ENCODE peak calls at places on chromosomes 12 and 14, in six cellular contexts. Q is neural crest cell, L is cardiac muscle cell, E is endodermal cell, S is choroid plexus epithelial cell, O is BJ. D is an unnamed sample.
A peak's percentile ranks its signal among the peaks of the same experiment; 100 is the strongest.

GRCh38 chr14:38261620-38262019 is 5.7 kb upstream of the CLEC14A start:
- DNase-seq in Q (no peak), L (no peak), E (no peak), S (no peak), O (no peak), D (no peak)

GRCh38 chr12:14849664-14850063 is 6.3 kb upstream of the ART4 start:
- DNase-seq in Q (no peak), L (no peak), E (no peak), S (peak; percentile 52), O (peak; percentile 96), D (no peak)

GRCh38 chr14:78153069-78153351 is 17.2 kb upstream of the NRXN3 start:
- DNase-seq in Q (no peak), L (no peak), E (no peak), S (peak; percentile 50), O (no peak), D (no peak)

GRCh38 chr14:64503184-64503433 is 529 bp downstream of the ZBTB25 start:
- DNase-seq in Q (no peak), L (peak; percentile 29), E (no peak), S (no peak), O (no peak), D (no peak)

GRCh38 chr12:57112492-57113294 is 1.5 kb upstream of the STAT6 start:
- DNase-seq in Q (no peak), L (no peak), E (no peak), S (no peak), O (no peak), D (no peak)

GRCh38 chr12:6500466-6500865 is 6.6 kb downstream of the NCAPD2 start:
- DNase-seq in Q (no peak), L (no peak), E (no peak), S (no peak), O (no peak), D (no peak)

GRCh38 chr12:75855360-75855759 is 176.2 kb downstream of the PHLDA1 start:
- DNase-seq in Q (no peak), L (no peak), E (no peak), S (no peak), O (no peak), D (no peak)

GRCh38 chr14:65423986-65424385 is 11.5 kb downstream of the FUT8 start:
- DNase-seq in Q (no peak), L (no peak), E (no peak), S (no peak), O (no peak), D (no peak)

GRCh38 chr12:31035226-31035625 is 38.4 kb upstream of the DDX11 start:
- DNase-seq in Q (no peak), L (no peak), E (peak; percentile 41), S (no peak), O (no peak), D (no peak)

GRCh38 chr12:25800101-25800500 is 158.4 kb upstream of the RASSF8 start:
- DNase-seq in Q (no peak), L (no peak), E (no peak), S (peak; percentile 59), O (no peak), D (no peak)

GRCh38 chr12:55816876-55817351 is 610 bp downstream of the SARNP start:
- DNase-seq in Q (no peak), L (peak; percentile 25), E (no peak), S (peak; percentile 48), O (no peak), D (no peak)

GRCh38 chr12:109538191-109538863 is 35.0 kb downstream of the MMAB start:
- DNase-seq in Q (no peak), L (peak; percentile 46), E (no peak), S (no peak), O (no peak), D (no peak)

GRCh38 chr14:101521306-101521935 is 39.9 kb upstream of the DIO3 start:
- DNase-seq in Q (no peak), L (no peak), E (no peak), S (no peak), O (no peak), D (no peak)

GRCh38 chr12:11823043-11823442 is 173.6 kb downstream of the ETV6 start:
- DNase-seq in Q (no peak), L (no peak), E (no peak), S (peak; percentile 91), O (peak; percentile 40), D (no peak)

GRCh38 chr14:83548061-83548839 is 1981.7 kb upstream of the FLRT2 start:
- DNase-seq in Q (no peak), L (peak; percentile 37), E (no peak), S (peak; percentile 95), O (no peak), D (no peak)

GRCh38 chr12:55722948-55723347 is 2.8 kb downstream of the RDH5 start:
- DNase-seq in Q (no peak), L (no peak), E (no peak), S (no peak), O (no peak), D (no peak)

GRCh38 chr12:64265839-64266238 is 43.7 kb upstream of the KICS2 start:
- DNase-seq in Q (no peak), L (no peak), E (no peak), S (no peak), O (no peak), D (no peak)

GRCh38 chr12:19200261-19200660 is 70.7 kb downstream of the PLEKHA5 start:
- DNase-seq in Q (no peak), L (no peak), E (no peak), S (no peak), O (no peak), D (no peak)

GRCh38 chr14:34322940-34323418 is 139.1 kb downstream of the SPTSSA start:
- DNase-seq in Q (peak; percentile 77), L (peak; percentile 61), E (peak; percentile 84), S (peak; percentile 75), O (no peak), D (peak; percentile 81)

GRCh38 chr12:29533815-29534489 is 36.5 kb upstream of the OVCH1 start:
- DNase-seq in Q (no peak), L (no peak), E (no peak), S (no peak), O (no peak), D (no peak)

DNA sequence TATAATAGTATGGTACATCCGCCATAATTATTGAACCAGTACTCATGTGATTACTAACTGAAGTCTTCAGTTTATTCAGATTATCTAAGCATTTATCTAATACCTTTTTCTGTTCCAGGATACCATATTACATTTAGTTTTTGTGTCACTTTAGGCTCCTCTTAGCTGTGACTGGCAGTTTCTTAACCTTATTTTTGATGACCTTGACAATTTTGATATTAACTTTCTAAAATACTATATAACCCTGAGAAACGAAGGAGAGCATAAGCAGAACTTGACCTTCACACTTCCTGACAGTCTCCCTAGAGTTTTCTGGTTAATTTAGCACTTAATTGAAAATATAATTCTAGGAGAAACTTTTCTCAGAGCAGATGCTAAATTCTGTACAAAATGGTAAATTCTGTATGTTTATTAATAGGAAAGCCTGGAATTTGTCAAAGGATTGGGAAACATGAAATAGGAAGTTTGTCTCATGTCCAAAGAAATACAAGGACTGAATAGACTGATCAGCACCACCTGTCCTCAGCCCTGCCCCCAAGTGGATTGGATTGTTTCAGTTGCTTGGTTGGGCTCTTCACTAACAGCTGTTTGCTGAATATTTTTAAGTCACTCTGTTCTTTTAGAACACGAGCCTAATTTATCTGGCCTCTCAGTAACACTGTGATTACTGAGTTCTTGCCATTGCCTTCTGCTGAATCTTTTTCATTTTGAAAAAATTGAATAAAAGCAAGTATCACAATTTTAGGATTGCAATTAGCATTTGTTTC is 6.0 kb downstream of the BICDL1 start:
- DNase-seq in Q (no peak), L (no peak), E (no peak), S (no peak), O (no peak), D (no peak)
- TF ChIP-seq CTCF in Q (no peak), L (no peak), E (peak; percentile 19), S (no peak), O (no peak), D (no peak)

DNA sequence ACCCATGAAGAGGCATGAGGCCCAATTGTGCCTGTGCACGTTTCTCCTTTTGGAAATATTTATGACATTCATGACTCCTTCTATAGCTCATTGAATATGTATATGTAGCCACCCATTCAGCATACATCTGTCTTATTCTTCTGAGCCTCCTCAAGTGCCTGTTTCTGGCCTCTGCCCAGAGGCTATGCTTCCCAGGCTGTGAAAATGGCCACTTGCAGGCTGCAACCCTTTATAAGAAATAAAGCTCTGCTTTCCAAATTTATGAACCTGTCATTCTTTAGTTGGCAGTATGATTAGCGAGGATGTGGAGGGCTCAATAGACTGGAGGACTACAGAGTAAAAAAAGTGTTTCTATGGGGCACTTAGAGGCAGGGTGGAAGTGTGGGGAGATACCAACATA is 35.3 kb downstream of the TSPAN19 start:
- DNase-seq in Q (no peak), L (no peak), E (no peak), S (no peak), O (no peak), D (no peak)
- TF ChIP-seq CTCF in Q (no peak), L (no peak), E (no peak), S (no peak), O (no peak), D (no peak)

GRCh38 chr14:54906075-54906474 is 3.4 kb upstream of the GCH1 start:
- DNase-seq in Q (no peak), L (no peak), E (no peak), S (no peak), O (no peak), D (no peak)

GRCh38 chr14:54902143-54902520 is 494 bp downstream of the GCH1 start:
- DNase-seq in Q (peak; percentile 46), L (peak; percentile 68), E (peak; percentile 91), S (peak; percentile 52), O (no peak), D (peak; percentile 64)

GRCh38 chr14:54901380-54902142 is 1.1 kb downstream of the GCH1 start:
- DNase-seq in Q (no peak), L (no peak), E (no peak), S (peak; percentile 26), O (no peak), D (no peak)

GRCh38 chr14:54908230-54908629 is 5.6 kb upstream of the GCH1 start:
- DNase-seq in Q (no peak), L (no peak), E (no peak), S (no peak), O (no peak), D (no peak)

DNA sequence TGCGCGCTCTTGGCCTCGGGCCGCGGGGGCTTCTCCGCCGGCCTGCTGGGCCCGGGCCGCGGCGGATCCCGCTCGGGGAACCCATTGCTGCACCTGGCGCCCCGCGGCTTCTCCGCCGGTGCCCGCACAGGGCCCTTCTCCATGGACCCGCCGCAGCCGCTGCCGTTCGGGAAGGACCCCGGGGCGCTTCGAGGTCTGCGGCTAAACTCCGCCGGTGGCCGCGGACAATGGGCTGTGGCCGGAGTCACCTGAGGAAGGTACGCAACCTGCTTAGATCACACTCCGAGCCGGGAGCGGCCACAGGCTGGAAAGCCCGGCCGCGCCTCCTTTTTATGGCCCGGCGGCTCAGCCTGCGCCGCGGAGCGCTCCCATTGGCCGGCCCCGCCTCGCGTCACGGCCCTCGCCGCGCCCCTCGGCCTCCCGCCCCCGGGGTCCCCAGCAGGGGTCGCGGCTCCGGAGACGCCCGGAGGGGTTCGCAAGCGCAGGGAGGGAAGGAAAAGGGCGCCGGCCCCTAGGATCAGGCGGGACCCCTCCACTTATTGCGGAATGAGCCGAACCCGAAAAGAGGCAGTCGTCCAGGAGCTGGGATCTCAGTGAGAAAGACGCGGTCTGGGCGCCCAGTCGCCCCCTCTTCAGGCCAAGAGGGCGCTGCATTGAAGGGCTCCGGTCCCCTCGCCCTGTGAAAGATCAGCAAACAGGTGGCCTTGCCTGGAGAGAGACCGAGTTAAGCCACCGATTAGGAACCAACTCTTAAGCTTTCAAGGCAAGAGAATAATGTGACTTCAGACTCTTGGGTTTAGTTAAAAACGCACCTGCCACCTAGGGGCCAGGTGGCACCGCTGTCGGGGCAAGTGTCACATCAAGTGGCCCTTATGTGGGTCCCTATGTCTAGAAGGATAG is at the start of gene GCH1:
- DNase-seq in Q (peak; percentile 69), L (peak; percentile 92), E (peak; percentile 95), S (peak; percentile 62), O (no peak), D (peak; percentile 86)
- TF ChIP-seq CTCF in Q (peak; percentile 65), L (peak; percentile 48), E (peak; percentile 75), S (peak; percentile 21), O (peak; percentile 43), D (peak; percentile 81)

GRCh38 chr12:108302471-108303311 is 36.4 kb downstream of the CMKLR1 start:
- DNase-seq in Q (no peak), L (no peak), E (peak; percentile 92), S (peak; percentile 63), O (no peak), D (no peak)
- TF ChIP-seq CTCF in Q (no peak), L (no peak), E (peak; percentile 71), S (peak; percentile 17), O (no peak), D (no peak)